ENCODE peak calls at places on chromosome 6, in four cellular contexts. W is IMR-90, X is cardiac muscle cell, O is pancreas. R is an unnamed sample. For H3K36me3, the result is how much of the 10 kb centered on the place peaks cover.

GRCh38 chr6:158707826-158708225 is 58.0 kb downstream of the SYTL3 start:
- DNase-seq in O (no peak), X (no peak), W (no peak), R (no peak)

GRCh38 chr6:158536891-158537798 is 22.7 kb upstream of the TMEM181 start:
- DNase-seq in X (peak), W (no peak), O (peak), R (no peak)

GRCh38 chr6:118529756-118530155 is 18.3 kb upstream of the PLN start:
- DNase-seq in X (no peak), W (no peak), O (no peak), R (no peak)

GRCh38 chr6:76416821-76417605 is 344.6 kb upstream of the IMPG1 start:
- DNase-seq in X (peak), W (no peak), O (no peak), R (no peak)

GRCh38 chr6:111817451-111818146 is 55.7 kb downstream of the FYN start:
- DNase-seq in X (no peak), W (no peak), O (no peak), R (no peak)

GRCh38 chr6:133705731-133706130 is 183.2 kb upstream of the TCF21 start:
- DNase-seq in O (no peak), X (no peak), W (peak), R (no peak)

GRCh38 chr6:36350082-36350481 is 13.4 kb upstream of the BNIP5 start:
- DNase-seq in W (no peak), X (no peak), O (no peak), R (no peak)

GRCh38 chr6:13006578-13007300 is 290.2 kb downstream of the PHACTR1 start:
- DNase-seq in W (no peak), X (no peak), O (no peak), R (no peak)

GRCh38 chr6:154872605-154873004 is 122.5 kb upstream of the TIAM2 start:
- DNase-seq in X (no peak), W (no peak), O (no peak), R (no peak)

GRCh38 chr6:36649086-36649485 is 29.4 kb upstream of the CDKN1A start:
- DNase-seq in X (no peak), W (no peak), O (no peak), R (no peak)

GRCh38 chr6:136656121-136656520 is 105.9 kb upstream of the MAP7 start:
- DNase-seq in O (no peak), X (no peak), W (no peak), R (no peak)

GRCh38 chr6:70616728-70617260 is 50.1 kb downstream of the SDHAF4 start:
- DNase-seq in W (no peak), O (no peak), X (no peak), R (no peak)

GRCh38 chr6:25042599-25042936 is 106.8 kb upstream of the RIPOR2 start:
- DNase-seq in X (no peak), W (no peak), O (no peak), R (no peak)

GRCh38 chr6:48101277-48101676 is 9.7 kb downstream of the PTCHD4 start:
- DNase-seq in X (no peak), W (no peak), O (no peak), R (no peak)

GRCh38 chr6:22830463-22830862 is 261.1 kb downstream of the HDGFL1 start:
- DNase-seq in W (no peak), X (no peak), O (no peak), R (no peak)

GRCh38 chr6:105645166-105645565 is 242.3 kb upstream of the PREP start:
- DNase-seq in O (no peak), W (no peak), X (peak), R (no peak)

GRCh38 chr6:33702345-33702977 is 9.0 kb downstream of the UQCC2 start:
- DNase-seq in W (peak), X (peak), O (no peak), R (peak)

DNA sequence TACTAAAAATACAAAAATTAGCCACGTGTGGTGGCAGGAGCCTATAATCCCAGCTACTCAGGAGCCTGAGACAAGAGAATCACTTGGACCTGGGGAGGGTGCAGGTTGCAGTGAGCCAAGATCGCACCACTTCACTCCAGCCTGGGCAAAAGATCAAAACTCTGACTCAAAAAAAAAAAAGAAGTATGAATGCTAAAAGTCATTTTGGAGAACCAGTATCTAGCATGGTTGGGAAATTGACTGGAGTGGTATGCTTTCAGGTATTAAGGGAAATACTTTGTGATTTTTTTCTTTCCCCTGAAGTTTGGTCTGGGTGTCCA is 30.1 kb downstream of the PCMT1 start:
- DNase-seq in W (no peak), O (no peak), X (no peak), R (no peak)
- H3K36me3 ChIP-seq in W (under half), O (under half), X (under half), R (under half)

GRCh38 chr6:7902867-7903266 is 7.7 kb downstream of the TXNDC5 start:
- DNase-seq in O (no peak), W (no peak), X (no peak), R (no peak)
- H3K36me3 ChIP-seq in O (under half), W (half or more), X (under half), R (under half)

GRCh38 chr6:141460743-141461484 is 671.8 kb upstream of the GJE1 start:
- DNase-seq in W (no peak), O (no peak), X (no peak), R (no peak)

GRCh38 chr6:141467041-141467440 is 665.7 kb upstream of the GJE1 start:
- DNase-seq in W (no peak), X (no peak), O (no peak), R (no peak)

GRCh38 chr6:141464490-141464889 is 668.2 kb upstream of the GJE1 start:
- DNase-seq in X (no peak), O (no peak), W (peak), R (no peak)

GRCh38 chr6:141467881-141468280 is 664.8 kb upstream of the GJE1 start:
- DNase-seq in W (no peak), X (no peak), O (no peak), R (no peak)

DNA sequence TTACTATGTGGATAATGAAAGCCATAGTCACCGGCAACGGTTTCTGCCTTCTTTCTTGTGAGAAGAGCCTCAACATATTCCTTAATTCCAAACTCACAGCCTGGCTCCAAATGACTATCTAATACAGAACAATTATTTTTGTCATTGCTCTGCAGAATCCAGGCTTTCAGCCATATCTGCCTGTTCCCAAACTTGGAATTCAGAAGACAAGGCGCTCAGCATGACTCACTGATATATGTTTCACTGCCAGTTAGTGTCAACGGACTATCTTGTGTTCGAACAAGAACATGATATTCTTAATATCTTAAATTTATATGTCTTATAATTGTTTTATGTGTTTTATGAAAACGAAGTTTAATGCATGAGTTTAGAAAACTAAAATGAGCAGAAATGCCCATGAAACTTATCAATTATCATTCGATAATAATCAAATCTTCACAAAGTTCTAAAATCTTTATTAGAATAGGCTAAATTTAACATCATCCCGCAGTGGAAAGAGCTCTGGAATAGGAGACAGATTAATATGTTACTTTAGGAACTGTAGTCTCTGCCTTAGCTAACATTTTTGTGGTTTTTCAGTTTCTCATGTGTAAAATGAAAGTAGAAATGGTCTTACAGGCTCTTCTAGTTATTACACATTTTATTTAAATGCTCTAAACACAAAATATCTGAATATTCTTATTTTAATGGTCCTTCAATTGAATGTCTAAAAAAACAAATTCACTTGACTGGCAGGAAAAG is 669.3 kb upstream of the GJE1 start:
- DNase-seq in W (peak), X (no peak), O (no peak), R (no peak)
- H3K36me3 ChIP-seq in W (under half), X (under half), O (under half), R (under half)

DNA sequence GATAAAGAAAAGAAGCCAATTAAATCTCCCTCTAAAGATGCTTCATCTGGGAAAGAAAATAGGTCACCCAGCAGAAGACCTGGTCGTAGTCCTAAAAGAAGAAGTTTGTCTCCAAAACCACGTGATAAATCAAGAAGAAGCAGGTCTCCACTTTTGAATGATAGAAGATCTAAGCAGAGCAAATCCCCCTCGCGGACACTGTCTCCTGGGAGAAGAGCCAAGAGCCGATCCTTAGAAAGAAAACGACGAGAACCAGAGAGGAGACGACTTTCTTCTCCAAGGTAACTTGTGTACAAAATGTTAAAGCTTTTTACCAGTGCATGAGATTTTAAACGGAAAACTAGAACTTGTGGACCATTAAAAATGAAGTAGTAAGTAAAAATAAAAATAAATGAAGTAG is 46.5 kb downstream of the FAM217A start:
- DNase-seq in O (no peak), W (no peak), X (no peak), R (no peak)
- H3K36me3 ChIP-seq in O (under half), W (under half), X (under half), R (under half)

DNA sequence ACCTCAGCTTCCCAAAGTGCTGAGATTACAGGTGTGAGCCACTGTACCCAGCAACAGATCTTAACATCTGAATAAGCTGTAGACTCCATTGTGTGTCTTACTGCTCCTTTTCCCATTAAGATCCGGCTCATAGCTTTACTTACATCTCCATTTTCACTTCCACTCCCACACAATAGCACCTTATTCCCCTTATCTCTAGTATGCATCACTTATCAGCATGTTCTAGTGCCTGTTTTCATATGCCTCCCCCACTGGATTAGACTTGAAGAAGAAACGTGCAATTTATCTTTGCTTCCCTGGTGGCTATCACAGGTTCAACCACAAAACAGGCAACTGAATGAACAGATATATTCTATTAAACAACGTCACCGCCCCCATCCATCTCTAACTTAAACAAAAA is 12.1 kb downstream of the SSR1 start:
- DNase-seq in O (no peak), X (no peak), W (no peak), R (no peak)
- H3K36me3 ChIP-seq in O (under half), X (half or more), W (under half), R (under half)

GRCh38 chr6:125926711-125927110 is 29.9 kb upstream of the HINT3 start:
- DNase-seq in W (peak), X (no peak), O (no peak), R (no peak)

GRCh38 chr6:125922322-125922860 is 34.2 kb upstream of the HINT3 start:
- DNase-seq in X (no peak), O (no peak), W (no peak), R (no peak)

GRCh38 chr6:125924697-125925358 is 31.7 kb upstream of the HINT3 start:
- DNase-seq in O (no peak), X (no peak), W (no peak), R (no peak)

GRCh38 chr6:125923371-125923877 is 33.1 kb upstream of the HINT3 start:
- DNase-seq in X (no peak), O (no peak), W (no peak), R (no peak)

DNA sequence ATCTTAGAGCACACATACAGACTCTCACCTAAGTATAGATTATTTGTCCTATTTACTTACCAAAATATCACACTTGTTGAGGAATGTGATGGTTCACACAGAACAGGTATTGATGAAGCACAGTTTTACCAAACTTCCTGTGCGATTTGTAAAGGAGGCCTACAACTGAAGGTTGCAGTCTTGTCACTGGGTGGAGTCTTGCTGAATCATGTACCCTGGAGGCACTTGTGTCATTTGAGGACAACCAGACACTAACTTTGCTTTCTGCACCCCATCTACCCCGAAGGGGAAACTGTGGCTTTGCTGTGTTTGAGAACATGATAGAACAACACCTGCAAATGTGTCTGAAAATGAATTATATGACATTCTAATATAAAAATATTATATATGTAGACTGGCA is 32.4 kb upstream of the HINT3 start:
- DNase-seq in X (no peak), W (no peak), O (no peak), R (no peak)
- H3K36me3 ChIP-seq in X (under half), W (under half), O (under half), R (under half)

GRCh38 chr6:10759312-10759839 is 11.8 kb downstream of the TMEM14B start:
- DNase-seq in O (no peak), W (peak), X (peak), R (peak)
- H3K36me3 ChIP-seq in O (under half), W (under half), X (under half), R (under half)

GRCh38 chr6:150604467-150604866 is 4.8 kb downstream of the PLEKHG1 start:
- DNase-seq in W (no peak), X (no peak), O (no peak), R (no peak)
- H3K36me3 ChIP-seq in W (under half), X (under half), O (under half), R (under half)

R was measured in Panc1.